ENCODE peak calls at places on chromosome 1, in four cellular contexts. M, E, Q and F are unnamed samples.
A peak's percentile ranks its signal among the peaks of the same experiment; 100 is the strongest.

GRCh38 chr1:204941415-204942338 is 71.0 kb downstream of the NFASC start:
- DNase-seq in M (peak; percentile 84), E (peak; percentile 56), Q (peak; percentile 61), F (peak; percentile 8)

GRCh38 chr1:85027242-85027983 is 20.9 kb downstream of the MCOLN3 start:
- DNase-seq in M (no peak), E (peak; percentile 50), Q (no peak), F (no peak)

GRCh38 chr1:97778718-97779117 is 142.1 kb downstream of the DPYD start:
- DNase-seq in M (no peak), E (peak; percentile 35), Q (no peak), F (no peak)

GRCh38 chr1:221683681-221684080 is 58.2 kb downstream of the DUSP10 start:
- DNase-seq in M (no peak), E (peak; percentile 21), Q (no peak), F (no peak)

GRCh38 chr1:92329356-92330129 is 30.7 kb downstream of the RPAP2 start:
- DNase-seq in M (no peak), E (peak; percentile 56), Q (peak; percentile 98), F (no peak)

GRCh38 chr1:84265867-84266266 is 35.6 kb upstream of the SAMD13 start:
- DNase-seq in M (no peak), E (no peak), Q (no peak), F (no peak)

GRCh38 chr1:27928216-27928954 is 6.4 kb upstream of the SMPDL3B start:
- DNase-seq in M (no peak), E (no peak), Q (no peak), F (no peak)

GRCh38 chr1:243525085-243525487 is 269.2 kb downstream of the SDCCAG8 start:
- DNase-seq in M (no peak), E (peak; percentile 86), Q (peak; percentile 53), F (no peak)

GRCh38 chr1:200405273-200405672 is 4.6 kb downstream of the ZNF281 start:
- DNase-seq in M (no peak), E (peak; percentile 24), Q (no peak), F (no peak)

GRCh38 chr1:230458509-230458908 is 32.4 kb upstream of the PGBD5 start:
- DNase-seq in M (no peak), E (peak; percentile 66), Q (no peak), F (no peak)

GRCh38 chr1:204571631-204572030 is 55.4 kb downstream of the MDM4 start:
- DNase-seq in M (no peak), E (no peak), Q (no peak), F (no peak)

GRCh38 chr1:16092923-16093511 is 19.6 kb upstream of the FAM131C start:
- DNase-seq in M (no peak), E (no peak), Q (no peak), F (no peak)

GRCh38 chr1:236568285-236568894 is 35.9 kb downstream of the HEATR1 start:
- DNase-seq in M (no peak), E (peak; percentile 8), Q (no peak), F (no peak)

GRCh38 chr1:180221461-180221860 is 8.6 kb upstream of the LHX4 start:
- DNase-seq in M (no peak), E (no peak), Q (no peak), F (no peak)

GRCh38 chr1:100921110-100921706 is 25.3 kb downstream of the SLC30A7 start:
- DNase-seq in M (no peak), E (peak; percentile 79), Q (peak; percentile 23), F (no peak)

GRCh38 chr1:155049651-155050559 is 1.2 kb upstream of the ADAM15 start:
- DNase-seq in M (no peak), E (peak; percentile 47), Q (no peak), F (no peak)

GRCh38 chr1:209896346-209896745 is 41.7 kb upstream of the SYT14 start:
- DNase-seq in M (no peak), E (peak; percentile 39), Q (no peak), F (no peak)

GRCh38 chr1:78490861-78491310 is at the start of gene PTGFR:
- DNase-seq in M (peak; percentile 72), E (peak; percentile 18), Q (peak; percentile 5), F (no peak)

GRCh38 chr1:200034262-200034557 is 6.7 kb downstream of the NR5A2 start:
- DNase-seq in M (no peak), E (no peak), Q (no peak), F (no peak)

GRCh38 chr1:25906644-25907300 is 553 bp upstream of the STMN1 start:
- DNase-seq in M (peak; percentile 65), E (no peak), Q (no peak), F (no peak)

GRCh38 chr1:66542811-66543767 is 9.1 kb downstream of the SGIP1 start:
- DNase-seq in M (peak; percentile 63), E (peak; percentile 61), Q (peak; percentile 79), F (no peak)

GRCh38 chr1:151006331-151007052 is at the start of gene MINDY1:
- DNase-seq in M (peak; percentile 80), E (peak; percentile 90), Q (peak; percentile 80), F (peak; percentile 72)

GRCh38 chr1:58734630-58735029 is 34.8 kb upstream of the MYSM1 start:
- DNase-seq in M (no peak), E (no peak), Q (no peak), F (no peak)

GRCh38 chr1:222369991-222370910 is 177.7 kb downstream of the HHIPL2 start:
- DNase-seq in M (no peak), E (peak; percentile 29), Q (peak; percentile 38), F (peak; percentile 51)

GRCh38 chr1:192559115-192560006 is 16.2 kb upstream of the RGS1 start:
- DNase-seq in M (no peak), E (peak; percentile 93), Q (peak; percentile 95), F (peak; percentile 74)

GRCh38 chr1:242449211-242449610 is 75.3 kb downstream of the PLD5 start:
- DNase-seq in M (no peak), E (no peak), Q (no peak), F (no peak)

GRCh38 chr1:23216771-23217420 is 406 bp downstream of the HTR1D start:
- DNase-seq in M (peak; percentile 80), E (no peak), Q (no peak), F (no peak)

GRCh38 chr1:21573971-21574458 is 64.8 kb downstream of the ALPL start:
- DNase-seq in M (peak; percentile 81), E (peak; percentile 87), Q (peak; percentile 70), F (peak; percentile 46)

GRCh38 chr1:236744533-236744932 is 50.6 kb upstream of the MTR start:
- DNase-seq in M (no peak), E (no peak), Q (no peak), F (no peak)

GRCh38 chr1:43367026-43367903 is 546 bp downstream of the ELOVL1 start:
- DNase-seq in M (peak; percentile 69), E (no peak), Q (no peak), F (no peak)
- TF ChIP-seq CTCF in M (no peak), E (no peak), Q (no peak), F (no peak)

GRCh38 chr1:55477953-55478352 is 262.8 kb upstream of the USP24 start:
- DNase-seq in M (no peak), E (no peak), Q (no peak), F (no peak)

GRCh38 chr1:55479970-55480369 is 264.8 kb upstream of the USP24 start:
- DNase-seq in M (no peak), E (no peak), Q (no peak), F (no peak)

GRCh38 chr1:55480396-55480795 is 265.2 kb upstream of the USP24 start:
- DNase-seq in M (no peak), E (no peak), Q (no peak), F (peak; percentile 19)

GRCh38 chr1:55476445-55477015 is 261.4 kb upstream of the USP24 start:
- DNase-seq in M (no peak), E (no peak), Q (no peak), F (no peak)

DNA sequence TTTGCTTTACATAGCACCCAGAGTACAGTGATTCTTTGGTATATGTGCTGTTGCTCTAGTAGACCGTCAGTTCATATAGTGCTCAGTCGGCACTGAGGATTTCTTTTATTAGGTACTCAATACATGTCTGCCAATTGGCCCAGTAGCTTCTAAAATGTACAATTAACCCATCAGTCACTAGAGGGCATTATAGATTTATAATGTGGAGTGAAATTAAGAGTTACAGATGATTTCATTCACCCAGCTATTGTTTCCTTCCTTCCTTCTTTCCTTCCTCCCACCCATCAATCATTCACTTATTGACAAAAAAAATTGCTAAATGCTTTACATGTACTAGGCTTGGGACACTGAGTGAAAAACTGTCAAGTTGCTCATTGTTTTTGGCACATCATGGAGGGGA is 263.6 kb upstream of the USP24 start:
- DNase-seq in M (no peak), E (peak; percentile 60), Q (no peak), F (no peak)
- TF ChIP-seq CTCF in M (no peak), E (peak; percentile 34), Q (peak; percentile 15), F (peak; percentile 24)

GRCh38 chr1:165629848-165630628 is 996 bp upstream of the MGST3 start:
- DNase-seq in M (no peak), E (no peak), Q (no peak), F (no peak)

GRCh38 chr1:165632491-165632890 is 1.5 kb downstream of the MGST3 start:
- DNase-seq in M (no peak), E (peak; percentile 13), Q (no peak), F (no peak)

GRCh38 chr1:165630629-165631402 is at the start of gene MGST3:
- DNase-seq in M (peak; percentile 96), E (peak; percentile 99), Q (peak; percentile 86), F (peak; percentile 90)

GRCh38 chr1:165632152-165632469 is 1.1 kb downstream of the MGST3 start:
- DNase-seq in M (no peak), E (no peak), Q (no peak), F (no peak)

DNA sequence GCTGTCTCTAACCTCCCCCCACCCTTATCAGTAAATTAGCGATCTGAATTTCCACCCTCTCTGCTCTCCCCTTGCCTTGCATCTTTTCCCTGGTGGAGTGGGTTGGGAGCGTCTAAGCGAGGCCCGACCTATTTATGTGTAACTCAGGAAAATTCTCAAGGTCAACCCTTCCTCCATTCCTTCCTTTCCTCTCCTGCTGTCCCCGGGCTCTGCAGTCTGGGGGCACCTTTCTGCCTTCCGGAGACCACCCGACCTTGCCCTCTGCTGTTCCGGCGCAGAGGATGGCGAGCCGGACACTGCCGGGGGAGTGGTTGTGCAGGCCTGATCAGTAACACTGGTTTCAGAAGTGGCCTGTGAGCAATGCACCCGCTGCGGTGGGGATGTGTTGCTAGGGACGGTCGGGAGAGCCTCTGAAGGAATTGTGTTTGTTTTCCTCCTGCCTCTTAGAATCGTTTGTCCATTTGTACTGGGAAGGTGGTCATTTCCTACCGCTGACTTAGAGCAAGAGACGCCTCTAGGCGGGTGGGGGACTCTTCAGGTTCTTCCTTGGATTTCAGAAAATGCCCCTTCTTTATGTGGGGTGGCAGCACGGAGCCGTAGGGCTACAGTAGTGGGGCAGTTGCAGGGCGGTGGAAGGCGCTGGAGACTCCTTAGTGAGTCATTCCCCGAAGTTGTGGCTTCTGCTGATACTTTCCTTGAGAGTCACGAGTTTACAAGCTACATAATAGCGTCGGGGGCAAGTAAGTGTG is 543 bp downstream of the MGST3 start:
- DNase-seq in M (peak; percentile 72), E (peak; percentile 80), Q (peak; percentile 86), F (peak; percentile 54)
- TF ChIP-seq CTCF in M (no peak), E (peak; percentile 28), Q (peak; percentile 30), F (peak; percentile 13)

DNA sequence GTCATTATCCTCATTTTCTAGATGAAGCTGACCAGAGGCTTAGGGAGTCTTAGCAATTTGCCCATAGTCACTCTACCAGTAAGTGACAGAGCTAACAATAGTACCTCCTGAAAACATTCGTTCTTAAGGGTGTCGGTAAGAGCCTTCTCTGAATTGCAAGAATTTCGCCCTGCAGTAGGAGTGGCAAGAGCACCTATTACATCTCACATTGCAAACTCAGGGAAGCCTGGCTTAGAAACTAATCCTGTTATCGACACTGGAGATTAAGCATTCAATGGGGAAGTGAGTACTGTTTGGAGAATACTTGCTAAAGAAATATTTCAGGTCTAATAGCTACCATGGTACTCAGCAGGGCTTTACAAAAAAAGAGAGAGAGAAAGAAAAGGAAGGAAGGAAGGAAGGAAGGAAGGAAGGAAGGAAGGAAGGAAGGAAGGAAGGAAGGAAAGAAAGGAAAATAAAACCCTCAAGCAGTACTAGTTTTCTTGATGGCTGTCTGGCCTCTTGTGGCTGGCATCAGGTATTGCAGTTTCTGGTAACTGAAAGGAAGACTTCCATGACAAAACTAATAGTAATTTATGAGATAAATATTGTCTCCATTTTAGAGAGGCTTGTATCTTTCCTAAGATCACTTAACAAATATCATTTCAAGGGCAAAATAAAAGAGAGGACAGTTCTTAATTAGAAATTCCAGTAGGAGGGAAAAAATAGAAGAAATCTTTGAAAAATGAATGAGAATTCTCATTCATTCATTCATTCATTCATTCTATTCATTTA is 10.4 kb downstream of the C1orf226 start:
- DNase-seq in M (no peak), E (peak; percentile 69), Q (peak; percentile 35), F (peak; percentile 73)
- TF ChIP-seq CTCF in M (peak; percentile 18), E (peak; percentile 90), Q (peak; percentile 83), F (peak; percentile 86)